ENCODE peak calls at places on chromosomes 16 and 17, in four cellular contexts. One of them, this sample, is unnamed.

GRCh38 chr17:68391561-68392268 is 65.6 kb downstream of the WIPI1 start:
- DNase-seq in NCI-H1694: no peak
- DNase-seq in AML-193: no peak
- DNase-seq in NCI-H2171 treated with DMSO at 0.1 percent for 48 hours: no peak
- DNase-seq in this sample: no peak

GRCh38 chr16:3938843-3939624 is 58.5 kb upstream of the CREBBP start:
- DNase-seq in NCI-H2171 treated with DMSO at 0.1 percent for 48 hours: peak
- DNase-seq in NCI-H1694: peak
- DNase-seq in AML-193: no peak
- DNase-seq in this sample: peak

GRCh38 chr16:10918294-10919002 is 23.8 kb downstream of the DEXI start:
- DNase-seq in NCI-H1694: peak
- DNase-seq in NCI-H2171 treated with DMSO at 0.1 percent for 48 hours: peak
- DNase-seq in AML-193: peak
- DNase-seq in this sample: peak

GRCh38 chr17:70165383-70165782 is 3.9 kb upstream of the KCNJ2 start:
- DNase-seq in NCI-H2171 treated with DMSO at 0.1 percent for 48 hours: peak
- DNase-seq in AML-193: no peak
- DNase-seq in NCI-H1694: no peak
- DNase-seq in this sample: no peak

GRCh38 chr17:19713462-19713861 is 2.9 kb downstream of the SLC47A2 start:
- DNase-seq in NCI-H2171 treated with DMSO at 0.1 percent for 48 hours: no peak
- DNase-seq in NCI-H1694: no peak
- DNase-seq in AML-193: no peak
- DNase-seq in this sample: no peak

GRCh38 chr17:65936013-65936412 is 255.9 kb downstream of the CEP112 start:
- DNase-seq in AML-193: no peak
- DNase-seq in NCI-H2171 treated with DMSO at 0.1 percent for 48 hours: no peak
- DNase-seq in NCI-H1694: no peak
- DNase-seq in this sample: no peak

GRCh38 chr17:31394544-31394943 is 3.1 kb downstream of the RAB11FIP4 start:
- DNase-seq in AML-193: no peak
- DNase-seq in NCI-H1694: no peak
- DNase-seq in NCI-H2171 treated with DMSO at 0.1 percent for 48 hours: no peak
- DNase-seq in this sample: peak

GRCh38 chr16:50372611-50373344 is 4.0 kb upstream of the BRD7 start:
- DNase-seq in NCI-H2171 treated with DMSO at 0.1 percent for 48 hours: peak
- DNase-seq in AML-193: no peak
- DNase-seq in NCI-H1694: peak
- DNase-seq in this sample: no peak

GRCh38 chr17:42751628-42752027 is 6.8 kb upstream of the EZH1 start:
- DNase-seq in AML-193: no peak
- DNase-seq in NCI-H2171 treated with DMSO at 0.1 percent for 48 hours: no peak
- DNase-seq in NCI-H1694: no peak
- DNase-seq in this sample: no peak

GRCh38 chr17:79792984-79793923 is 3.6 kb downstream of the CBX8 start:
- DNase-seq in NCI-H2171 treated with DMSO at 0.1 percent for 48 hours: no peak
- DNase-seq in AML-193: no peak
- DNase-seq in NCI-H1694: no peak
- DNase-seq in this sample: no peak

GRCh38 chr17:2856727-2857126 is 60.5 kb downstream of the RAP1GAP2 start:
- DNase-seq in NCI-H1694: no peak
- DNase-seq in NCI-H2171 treated with DMSO at 0.1 percent for 48 hours: no peak
- DNase-seq in AML-193: no peak
- DNase-seq in this sample: no peak

GRCh38 chr17:38465420-38466345 is 37.4 kb downstream of the ARHGAP23 start:
- DNase-seq in AML-193: no peak
- DNase-seq in NCI-H1694: no peak
- DNase-seq in NCI-H2171 treated with DMSO at 0.1 percent for 48 hours: no peak
- DNase-seq in this sample: no peak

GRCh38 chr17:33908363-33909064 is 346.6 kb upstream of the CCL2 start:
- DNase-seq in NCI-H1694: no peak
- DNase-seq in NCI-H2171 treated with DMSO at 0.1 percent for 48 hours: no peak
- DNase-seq in AML-193: no peak
- DNase-seq in this sample: no peak

GRCh38 chr16:77881355-77882003 is 93.1 kb downstream of the VAT1L start:
- DNase-seq in NCI-H1694: no peak
- DNase-seq in NCI-H2171 treated with DMSO at 0.1 percent for 48 hours: no peak
- DNase-seq in AML-193: no peak
- DNase-seq in this sample: no peak

This sample was measured in activated CD8-positive, alpha-beta T cell treated with anti-CD3 and anti-CD28 coated beads, Interleukin-2, amount 10 ng/mL, durations not matched to agents 7 days and 5 days.